ENCODE peak calls at places on chromosomes 12 and 14, in five cellular contexts. G is ascending aorta; L is activated T-cell treated with anti-CD3 and anti-CD28 coated beads for 1 hour; X is heart right ventricle; E is activated CD8-positive, alpha-beta memory T cell treated with anti-CD3 and anti-CD28 coated beads for 1 hour. C is an unnamed sample.

GRCh38 chr14:51834218-51834617 is 26.2 kb upstream of the GNG2 start:
- DNase-seq in G (no peak), L (no peak), X (no peak), E (no peak), C (no peak)

GRCh38 chr14:79842270-79842669 is 369.0 kb downstream of the DIO2 start:
- DNase-seq in G (no peak), L (no peak), X (no peak), E (no peak), C (no peak)

GRCh38 chr12:15306605-15307004 is 15.7 kb upstream of the PTPRO start:
- DNase-seq in G (no peak), L (no peak), X (no peak), E (no peak), C (no peak)

GRCh38 chr12:49198431-49199155 is 9.7 kb upstream of the TUBA1A start:
- DNase-seq in G (no peak), L (no peak), X (peak), E (no peak), C (no peak)

GRCh38 chr14:91354979-91355685 is 62.5 kb downstream of the CCDC88C start:
- DNase-seq in G (no peak), L (no peak), X (no peak), E (no peak), C (no peak)

GRCh38 chr12:11860026-11860425 is 210.6 kb downstream of the ETV6 start:
- DNase-seq in G (no peak), L (no peak), X (no peak), E (no peak), C (no peak)

GRCh38 chr14:24392327-24393098 is 6.3 kb upstream of the NYNRIN start:
- DNase-seq in G (no peak), L (no peak), X (no peak), E (no peak), C (no peak)

GRCh38 chr12:56338643-56339422 is at the start of gene IL23A:
- DNase-seq in G (no peak), L (peak), X (no peak), E (peak), C (no peak)

GRCh38 chr14:106228541-106229158 is 702.3 kb downstream of the TMEM121 start:
- DNase-seq in G (no peak), L (peak), X (no peak), E (no peak), C (no peak)

GRCh38 chr12:6950401-6950801 is 755 bp upstream of the PTPN6 start:
- DNase-seq in G (no peak), L (no peak), X (no peak), E (no peak), C (no peak)

GRCh38 chr14:70045715-70046535 is 142.8 kb downstream of the SLC8A3 start:
- DNase-seq in G (no peak), L (no peak), X (peak), E (no peak), C (peak)

GRCh38 chr12:75933136-75933535 is 98.4 kb downstream of the PHLDA1 start:
- DNase-seq in G (no peak), L (no peak), X (no peak), E (no peak), C (no peak)

GRCh38 chr12:75364918-75365317 is 26.0 kb upstream of the GLIPR1L2 start:
- DNase-seq in G (no peak), L (no peak), X (no peak), E (no peak), C (no peak)

GRCh38 chr14:24418492-24418873 is 11.0 kb downstream of the CBLN3 start:
- DNase-seq in G (no peak), L (no peak), X (no peak), E (no peak), C (no peak)

GRCh38 chr12:108700833-108701450 is 30.4 kb downstream of the CORO1C start:
- DNase-seq in G (no peak), L (no peak), X (no peak), E (no peak), C (no peak)

GRCh38 chr14:64705406-64706118 is 1.3 kb downstream of the PLEKHG3 start:
- DNase-seq in G (no peak), L (no peak), X (peak), E (no peak), C (no peak)

GRCh38 chr14:89276424-89276975 is 140.5 kb downstream of the FOXN3 start:
- DNase-seq in G (no peak), L (no peak), X (no peak), E (no peak), C (no peak)

GRCh38 chr14:97143456-97143855 is 346.3 kb downstream of the VRK1 start:
- DNase-seq in G (no peak), L (no peak), X (no peak), E (no peak), C (no peak)

GRCh38 chr12:86256169-86256568 is at the start of gene MGAT4C:
- DNase-seq in G (no peak), L (no peak), X (no peak), E (no peak), C (no peak)

GRCh38 chr12:14710632-14711324 is 14.4 kb upstream of the GUCY2C start:
- DNase-seq in G (no peak), L (no peak), X (no peak), E (no peak), C (no peak)

GRCh38 chr12:132356686-132357622 is 27.6 kb upstream of the GALNT9 start:
- DNase-seq in G (no peak), L (no peak), X (no peak), E (no peak), C (no peak)

GRCh38 chr14:99394602-99395001 is 86.1 kb downstream of the SETD3 start:
- DNase-seq in G (no peak), L (no peak), X (no peak), E (no peak), C (no peak)

GRCh38 chr12:39619316-39619659 is 315 bp downstream of the ABCD2 start:
- DNase-seq in G (no peak), L (no peak), X (no peak), E (no peak), C (peak)

GRCh38 chr14:32319368-32320049 is 9.6 kb upstream of the AKAP6 start:
- DNase-seq in G (no peak), L (no peak), X (no peak), E (no peak), C (no peak)

GRCh38 chr14:92499216-92499615 is 14.4 kb upstream of the RIN3 start:
- DNase-seq in G (no peak), L (no peak), X (no peak), E (no peak), C (no peak)

GRCh38 chr12:32586390-32586789 is 92.7 kb upstream of the DNM1L start:
- DNase-seq in G (no peak), L (no peak), X (no peak), E (no peak), C (no peak)

GRCh38 chr12:54038760-54039414 is 6.0 kb downstream of the HOXC5 start:
- DNase-seq in G (no peak), L (no peak), X (no peak), E (no peak), C (no peak)

GRCh38 chr12:6788972-6789905 is at the start of gene CD4:
- DNase-seq in G (peak), L (peak), X (peak), E (no peak), C (no peak)

GRCh38 chr12:125518074-125518473 is 452.8 kb downstream of the AACS start:
- DNase-seq in G (no peak), L (no peak), X (no peak), E (no peak), C (no peak)

GRCh38 chr12:72282721-72283120 is 10.6 kb downstream of the TRHDE start:
- DNase-seq in G (no peak), L (no peak), X (no peak), E (no peak), C (no peak)

GRCh38 chr12:108939594-108939993 is 59.7 kb downstream of the DAO start:
- DNase-seq in G (no peak), L (no peak), X (no peak), E (no peak), C (no peak)

C was measured in cerebellar nuclear complex.